ENCODE peak calls at places on chromosomes 2 and 18, in eight cellular contexts. G is right cardiac atrium, E is left ventricle myocardium inferior, R is fibroblast of lung, Z is heart left ventricle, T is astrocyte, S is tibial nerve, F is H1. B is an unnamed sample.

GRCh38 chr2:195682077-195682476 is 25.1 kb downstream of the SLC39A10 start:
- DNase-seq in G (no peak), E (no peak), R (no peak), Z (no peak), T (no peak), S (no peak), F (no peak), B (no peak)

GRCh38 chr2:20190170-20190569 is 34.8 kb downstream of the SDC1 start:
- DNase-seq in G (no peak), E (no peak), R (no peak), Z (no peak), T (no peak), S (no peak), F (no peak), B (no peak)

GRCh38 chr2:109129921-109130725 is 1.1 kb downstream of the SH3RF3 start:
- DNase-seq in G (peak; percentile 69), E (no peak), R (peak; percentile 60), Z (no peak), T (peak; percentile 7), S (no peak), F (peak; percentile 53), B (peak; percentile 70)

GRCh38 chr2:2581331-2582159 is 250.5 kb upstream of the MYT1L start:
- DNase-seq in G (no peak), E (no peak), R (no peak), Z (no peak), T (no peak), S (no peak), F (peak; percentile 44), B (no peak)

GRCh38 chr2:158457092-158457825 is 507 bp downstream of the PKP4 start:
- DNase-seq in G (peak; percentile 85), E (peak; percentile 70), R (peak; percentile 63), Z (peak; percentile 85), T (peak; percentile 52), S (peak; percentile 19), F (peak; percentile 86), B (no peak)

GRCh38 chr2:212997526-212998020 is 153.8 kb downstream of the IKZF2 start:
- DNase-seq in G (no peak), E (no peak), R (no peak), Z (no peak), T (no peak), S (no peak), F (no peak), B (no peak)

GRCh38 chr2:89833780-89834117 is 1142.3 kb downstream of the RPIA start:
- DNase-seq in G (no peak), E (no peak), R (peak; percentile 43), Z (no peak), T (peak; percentile 54), S (no peak), F (no peak), B (no peak)

GRCh38 chr2:187169108-187169713 is 278.8 kb downstream of the CALCRL start:
- DNase-seq in G (no peak), E (no peak), R (no peak), Z (no peak), T (no peak), S (no peak), F (no peak), B (no peak)

GRCh38 chr18:27778441-27778840 is 398.5 kb downstream of the CDH2 start:
- DNase-seq in G (no peak), E (no peak), R (peak; percentile 22), Z (no peak), T (peak; percentile 7), S (no peak), F (no peak), B (no peak)

GRCh38 chr18:37419272-37419671 is 146.3 kb downstream of the CELF4 start:
- DNase-seq in G (no peak), E (no peak), R (no peak), Z (no peak), T (peak; percentile 60), S (no peak), F (no peak), B (no peak)

GRCh38 chr18:8734496-8734895 is 29.1 kb downstream of the MTCL1 start:
- DNase-seq in G (no peak), E (no peak), R (no peak), Z (no peak), T (no peak), S (no peak), F (no peak), B (no peak)

GRCh38 chr2:120244656-120245519 is 7.8 kb upstream of the RALB start:
- DNase-seq in G (no peak), E (no peak), R (no peak), Z (no peak), T (no peak), S (no peak), F (no peak), B (no peak)

GRCh38 chr2:38439226-38439612 is 62.1 kb upstream of the ATL2 start:
- DNase-seq in G (no peak), E (no peak), R (no peak), Z (no peak), T (no peak), S (no peak), F (no peak), B (no peak)

GRCh38 chr2:164151518-164151917 is 415.7 kb upstream of the FIGN start:
- DNase-seq in G (peak; percentile 42), E (no peak), R (peak; percentile 90), Z (no peak), T (no peak), S (no peak), F (no peak), B (no peak)

GRCh38 chr2:23452853-23453420 is 68.0 kb downstream of the KLHL29 start:
- DNase-seq in G (no peak), E (no peak), R (peak; percentile 21), Z (no peak), T (peak; percentile 72), S (no peak), F (no peak), B (no peak)

GRCh38 chr2:106582431-106583143 is 95.4 kb downstream of the CD8B2 start:
- DNase-seq in G (peak; percentile 77), E (peak; percentile 58), R (peak; percentile 82), Z (peak; percentile 77), T (peak; percentile 47), S (peak; percentile 71), F (peak; percentile 83), B (no peak)

GRCh38 chr18:5894613-5895299 is 566 bp downstream of the TMEM200C start:
- DNase-seq in G (peak; percentile 61), E (peak; percentile 12), R (peak; percentile 12), Z (peak; percentile 60), T (peak; percentile 2), S (no peak), F (peak; percentile 77), B (no peak)

GRCh38 chr18:37282386-37283037 is 283.1 kb downstream of the CELF4 start:
- DNase-seq in G (peak; percentile 21), E (no peak), R (no peak), Z (no peak), T (no peak), S (no peak), F (no peak), B (no peak)

GRCh38 chr2:214328941-214329340 is 81.9 kb upstream of the VWC2L start:
- DNase-seq in G (no peak), E (no peak), R (no peak), Z (no peak), T (peak; percentile 7), S (no peak), F (no peak), B (no peak)

GRCh38 chr2:204533629-204534370 is 11.5 kb upstream of the PARD3B start:
- DNase-seq in G (no peak), E (no peak), R (peak; percentile 58), Z (no peak), T (peak; percentile 44), S (no peak), F (no peak), B (no peak)

GRCh38 chr2:39547811-39548719 is 111.0 kb upstream of the MAP4K3 start:
- DNase-seq in G (no peak), E (no peak), R (peak; percentile 12), Z (no peak), T (peak; percentile 75), S (no peak), F (no peak), B (no peak)

GRCh38 chr2:34578641-34579040 is 979.5 kb upstream of the FAM98A start:
- DNase-seq in G (no peak), E (no peak), R (no peak), Z (no peak), T (no peak), S (no peak), F (no peak), B (no peak)

GRCh38 chr2:195477248-195477995 is 179.6 kb upstream of the SLC39A10 start:
- DNase-seq in G (no peak), E (no peak), R (peak; percentile 82), Z (no peak), T (peak; percentile 90), S (no peak), F (no peak), B (no peak)

GRCh38 chr2:63054812-63055509 is 4.3 kb downstream of the OTX1 start:
- DNase-seq in G (no peak), E (no peak), R (no peak), Z (no peak), T (no peak), S (no peak), F (peak; percentile 77), B (no peak)

GRCh38 chr18:80171190-80171872 is 62.3 kb downstream of the ADNP2 start:
- DNase-seq in G (peak; percentile 82), E (peak; percentile 39), R (peak; percentile 53), Z (peak; percentile 78), T (peak; percentile 83), S (peak; percentile 66), F (peak; percentile 96), B (no peak)
- H3K27ac ChIP-seq in G (no peak overlapping the region), E (no peak overlapping the region), R (no peak overlapping the region), Z (no peak overlapping the region), T (no peak overlapping the region), S (peak overlapping the region; percentile 28), F (no peak overlapping the region), B (no peak overlapping the region)

GRCh38 chr2:174666312-174666711 is 68.7 kb upstream of the WIPF1 start:
- DNase-seq in G (no peak), E (no peak), R (no peak), Z (no peak), T (no peak), S (no peak), F (no peak), B (no peak)
- H3K27ac ChIP-seq in G (no peak overlapping the region), E (peak overlapping the region; percentile 65), R (no peak overlapping the region), Z (no peak overlapping the region), T (no peak overlapping the region), S (peak overlapping the region; percentile 84), F (no peak overlapping the region), B (no peak overlapping the region)

DNA sequence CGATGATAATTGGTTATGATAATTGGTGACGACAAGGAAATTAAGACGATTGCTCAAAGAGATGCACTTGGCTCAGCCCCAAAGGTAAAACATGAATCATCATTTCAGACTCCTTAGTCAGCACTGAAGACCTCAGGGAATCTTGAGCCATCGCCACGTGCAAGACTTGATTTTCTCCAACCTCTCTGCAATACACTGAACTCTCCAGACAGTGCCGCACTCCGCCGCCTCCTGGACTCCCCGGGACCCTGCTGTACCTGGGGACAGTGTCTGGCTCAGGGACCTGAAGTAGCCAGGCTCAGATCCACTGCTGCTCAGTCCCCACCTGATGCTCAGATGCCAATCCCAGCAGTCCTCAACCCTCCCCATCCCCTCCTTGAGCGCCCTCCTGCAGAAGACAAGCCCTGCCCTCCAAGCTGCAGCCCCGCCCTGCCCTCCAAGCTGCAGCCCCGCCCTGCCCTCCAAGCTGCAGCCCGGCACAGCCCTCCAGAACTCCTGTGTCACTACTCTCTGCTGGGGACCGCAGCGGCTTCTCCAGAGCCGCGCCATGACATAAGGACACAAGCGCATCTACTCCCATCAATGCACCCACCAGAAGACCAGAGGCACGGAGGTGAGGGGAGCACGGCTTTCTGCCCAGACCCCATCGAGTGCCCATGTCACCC is 1.1 kb downstream of the TMEM18 start:
- DNase-seq in G (peak; percentile 76), E (no peak), R (peak; percentile 88), Z (no peak), T (peak; percentile 87), S (peak; percentile 56), F (peak; percentile 76), B (peak; percentile 76)
- H3K27ac ChIP-seq in G (no peak overlapping the region), E (peak overlapping the region; percentile 99), R (peak overlapping the region; percentile 74), Z (peak overlapping the region; percentile 99), T (peak overlapping the region; percentile 84), S (peak overlapping the region; percentile 99), F (no peak overlapping the region), B (no peak overlapping the region)

GRCh38 chr2:46163031-46163430 is 134.2 kb upstream of the EPAS1 start:
- DNase-seq in G (no peak), E (no peak), R (no peak), Z (no peak), T (no peak), S (no peak), F (no peak), B (peak; percentile 61)
- H3K27ac ChIP-seq in G (no peak overlapping the region), E (peak overlapping the region; percentile 39), R (no peak overlapping the region), Z (no peak overlapping the region), T (no peak overlapping the region), S (peak overlapping the region; percentile 37), F (no peak overlapping the region), B (peak overlapping the region; percentile 54)